ENCODE peak calls at places on chromosome 22, in five cellular contexts. V is ovary, J is H7, Q is tibial artery, C is choroid plexus epithelial cell. I is an unnamed sample.

GRCh38 chr22:21622624-21623401 is 7.0 kb downstream of the YDJC start:
- DNase-seq in V (no peak), J (peak), Q (no peak), C (no peak), I (no peak)

GRCh38 chr22:29275819-29276565 is 7.9 kb downstream of the EWSR1 start:
- DNase-seq in V (no peak), J (no peak), Q (no peak), C (no peak), I (no peak)

GRCh38 chr22:25131198-25131887 is 68.3 kb upstream of the CRYBB3 start:
- DNase-seq in V (no peak), J (no peak), Q (no peak), C (no peak), I (no peak)

GRCh38 chr22:40620464-40621046 is 16.0 kb downstream of the MRTFA start:
- DNase-seq in V (no peak), J (no peak), Q (no peak), C (peak), I (peak)

GRCh38 chr22:32378703-32379272 is 21.1 kb downstream of the RFPL3 start:
- DNase-seq in V (no peak), J (peak), Q (no peak), C (peak), I (peak)

GRCh38 chr22:40418366-40419201 is 48.2 kb downstream of the SGSM3 start:
- DNase-seq in V (no peak), J (peak), Q (no peak), C (no peak), I (peak)

GRCh38 chr22:38327805-38328204 is 10.6 kb upstream of the CSNK1E start:
- DNase-seq in V (no peak), J (no peak), Q (no peak), C (peak), I (peak)

GRCh38 chr22:36377022-36377631 is 10.6 kb downstream of the MYH9 start:
- DNase-seq in V (no peak), J (no peak), Q (no peak), C (no peak), I (no peak)

GRCh38 chr22:30000566-30000965 is 79.7 kb upstream of the HORMAD2 start:
- DNase-seq in V (no peak), J (no peak), Q (no peak), C (peak), I (peak)

GRCh38 chr22:48630848-48631247 is 1196.8 kb downstream of the BRD1 start:
- DNase-seq in V (no peak), J (peak), Q (no peak), C (no peak), I (no peak)

GRCh38 chr22:27667121-27667843 is 134.3 kb downstream of the MN1 start:
- DNase-seq in V (peak), J (peak), Q (peak), C (no peak), I (no peak)

GRCh38 chr22:32802291-32802826 is 854 bp downstream of the TIMP3 start:
- DNase-seq in V (no peak), J (no peak), Q (peak), C (peak), I (peak)

GRCh38 chr22:37275622-37276021 is 6.7 kb upstream of the CYTH4 start:
- DNase-seq in V (no peak), J (peak), Q (no peak), C (no peak), I (no peak)

GRCh38 chr22:36253523-36254490 is 874 bp downstream of the APOL1 start:
- DNase-seq in V (peak), J (no peak), Q (no peak), C (peak), I (peak)

DNA sequence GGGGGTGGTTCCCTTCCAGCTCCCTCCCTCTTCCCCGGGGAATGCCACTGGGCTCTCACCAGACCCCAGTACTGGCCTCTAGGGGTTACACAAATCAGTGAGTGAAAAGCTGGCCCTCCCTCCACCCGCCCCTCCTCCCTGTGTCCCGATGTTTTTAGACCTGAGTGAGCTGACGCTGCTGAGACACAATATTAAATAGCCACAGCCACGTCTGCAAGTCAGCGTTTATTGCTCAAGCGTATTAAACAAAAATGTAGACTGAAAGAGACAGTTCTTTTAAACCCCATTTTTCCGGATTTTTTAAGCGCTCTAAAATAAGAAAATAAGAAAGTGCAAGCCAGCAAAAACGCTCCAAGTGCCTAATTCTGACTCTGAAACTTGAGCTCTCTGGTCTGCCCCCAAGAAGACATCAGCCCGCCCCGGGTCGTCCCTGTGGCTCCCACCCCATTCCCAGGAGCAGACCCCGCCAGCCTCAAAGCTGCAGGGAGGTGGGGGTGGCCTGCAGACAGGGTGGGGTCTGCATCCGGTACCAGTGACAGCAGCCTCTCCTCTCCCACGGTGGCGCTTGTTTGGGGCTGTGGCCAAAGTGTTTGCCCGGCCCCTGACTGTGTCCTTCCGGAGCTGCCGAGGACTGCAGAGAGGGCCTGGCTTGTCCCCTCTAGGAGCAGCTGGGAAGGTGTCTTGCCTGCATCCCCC is 1.2 kb upstream of the TTLL8 start:
- DNase-seq in V (no peak), J (peak), Q (no peak), C (peak), I (peak)
- H3K4me3 ChIP-seq in V (no peak), J (peak), Q (no peak), C (no peak), I (no peak)

GRCh38 chr22:20390394-20390907 is 3.5 kb upstream of the ZNF74 start:
- DNase-seq in V (no peak), J (no peak), Q (no peak), C (no peak), I (no peak)
- H3K4me3 ChIP-seq in V (no peak), J (no peak), Q (no peak), C (no peak), I (no peak)

GRCh38 chr22:44449061-44449682 is 48.9 kb downstream of the RTL6 start:
- DNase-seq in V (no peak), J (peak), Q (peak), C (peak), I (peak)
- H3K4me3 ChIP-seq in V (no peak), J (no peak), Q (no peak), C (no peak), I (no peak)

GRCh38 chr22:49928185-49928495 is 9.7 kb downstream of the CRELD2 start:
- DNase-seq in V (no peak), J (peak), Q (no peak), C (no peak), I (no peak)

GRCh38 chr22:49930596-49931412 is 12.4 kb downstream of the CRELD2 start:
- DNase-seq in V (no peak), J (peak), Q (peak), C (peak), I (peak)

GRCh38 chr22:49930128-49930527 is 11.7 kb downstream of the CRELD2 start:
- DNase-seq in V (peak), J (no peak), Q (no peak), C (no peak), I (no peak)

GRCh38 chr22:49928571-49929552 is 10.4 kb downstream of the CRELD2 start:
- DNase-seq in V (no peak), J (peak), Q (no peak), C (no peak), I (no peak)

GRCh38 chr22:49929553-49929979 is 11.1 kb downstream of the CRELD2 start:
- DNase-seq in V (peak), J (peak), Q (no peak), C (peak), I (peak)
- H3K4me3 ChIP-seq in V (no peak), J (no peak), Q (no peak), C (no peak), I (no peak)

GRCh38 chr22:26501996-26502395 is 10.3 kb downstream of the TFIP11 start:
- DNase-seq in V (no peak), J (no peak), Q (no peak), C (no peak), I (no peak)
- H3K4me3 ChIP-seq in V (no peak), J (no peak), Q (no peak), C (no peak), I (no peak)

DNA sequence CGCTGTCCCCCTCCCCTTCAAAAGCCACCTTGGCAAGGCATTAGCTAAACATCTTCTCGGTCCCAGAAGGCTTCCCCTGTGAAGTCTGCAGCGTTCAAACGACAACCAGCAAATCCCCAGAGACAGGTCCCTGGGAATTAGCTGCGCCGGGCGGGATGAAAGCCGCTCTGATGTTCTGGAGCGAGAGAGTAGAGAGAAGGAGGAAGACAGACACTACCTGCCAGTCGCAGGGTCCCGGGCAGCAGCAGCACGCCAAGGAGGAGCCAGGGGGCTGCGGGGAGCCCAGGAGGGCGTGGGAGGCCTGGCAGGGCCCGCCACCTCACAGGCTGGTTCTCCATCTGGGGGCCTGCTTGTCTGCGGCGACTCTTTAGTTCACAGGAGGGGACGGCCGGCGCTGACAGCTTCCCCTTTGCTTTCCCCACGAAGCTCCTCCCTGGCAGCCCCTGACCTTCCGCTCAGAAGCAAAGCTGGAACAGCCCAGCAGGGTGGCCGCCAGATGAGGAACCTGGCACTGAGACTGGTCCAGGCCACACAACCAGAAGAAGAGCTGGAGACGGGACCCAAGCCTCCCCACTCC is at the start of gene NFAM1:
- DNase-seq in V (no peak), J (peak), Q (peak), C (no peak), I (no peak)
- H3K4me3 ChIP-seq in V (no peak), J (no peak), Q (peak), C (no peak), I (no peak)

DNA sequence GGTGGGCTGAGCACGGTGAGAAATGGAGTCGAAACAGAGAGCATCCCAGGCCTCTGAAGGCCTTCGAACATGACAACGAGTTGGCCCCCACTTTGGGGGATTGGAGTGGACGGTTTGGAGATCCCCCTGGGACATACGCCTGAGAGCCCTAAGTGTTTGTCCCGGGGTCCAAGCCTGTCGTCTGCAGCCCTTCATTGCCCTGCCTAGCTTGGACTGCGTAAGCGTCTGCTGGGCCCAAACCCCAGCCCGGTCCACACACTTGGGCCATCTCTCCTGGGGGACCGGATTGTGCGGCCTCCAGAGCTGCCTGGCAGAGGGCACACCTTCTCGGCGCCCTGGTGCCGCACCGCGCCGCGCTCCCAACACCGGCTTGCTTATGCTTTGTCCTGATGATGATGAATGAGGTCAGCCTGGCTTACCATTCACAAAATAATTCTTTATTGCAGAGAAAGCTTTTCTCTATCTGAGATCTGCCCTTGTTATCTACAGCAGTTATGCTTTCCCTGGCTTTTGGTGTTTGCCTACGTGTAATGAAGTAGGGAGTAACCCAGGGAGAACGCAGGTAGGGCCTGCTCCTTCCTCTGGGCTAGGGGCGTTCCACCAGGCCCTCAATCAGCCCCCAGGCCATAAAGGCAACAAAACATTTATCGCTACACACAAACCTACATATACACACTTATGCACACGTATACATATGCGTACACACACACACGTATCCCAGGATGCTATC is 85.9 kb upstream of the PPARA start:
- DNase-seq in V (peak), J (no peak), Q (peak), C (no peak), I (peak)
- H3K4me3 ChIP-seq in V (peak), J (no peak), Q (peak), C (no peak), I (peak)